ENCODE peak calls at places on chromosome 19, in ten cellular contexts. One of them, this sample, is unnamed.

GRCh38 chr19:1496714-1497577 is 6.0 kb downstream of the REEP6 start:
- DNase-seq in NCI-H748 treated with DMSO at 0.1 percent for 48 hours: no peak
- DNase-seq in naive thymus-derived CD8-positive, alpha-beta T cell: no peak
- DNase-seq in LNCaP clone FGC: no peak
- DNase-seq in cardiac muscle cell: no peak
- DNase-seq in GM19239: no peak
- DNase-seq in SK-N-MC: no peak
- DNase-seq in SW 1271: no peak
- DNase-seq in CD4-positive, alpha-beta T cell: no peak
- DNase-seq in CD8-positive, alpha-beta memory T cell: no peak
- DNase-seq in this sample: no peak

GRCh38 chr19:18176367-18177310 is 3.0 kb downstream of the IFI30 start:
- DNase-seq in SW 1271: no peak
- DNase-seq in SK-N-MC: no peak
- DNase-seq in CD4-positive, alpha-beta T cell: no peak
- DNase-seq in cardiac muscle cell: no peak
- DNase-seq in NCI-H748 treated with DMSO at 0.1 percent for 48 hours: no peak
- DNase-seq in GM19239: no peak
- DNase-seq in LNCaP clone FGC: no peak
- DNase-seq in CD8-positive, alpha-beta memory T cell: no peak
- DNase-seq in naive thymus-derived CD8-positive, alpha-beta T cell: no peak
- DNase-seq in this sample: no peak

GRCh38 chr19:40416918-40417713 is 3.9 kb upstream of the PRX start:
- DNase-seq in LNCaP clone FGC: no peak
- DNase-seq in NCI-H748 treated with DMSO at 0.1 percent for 48 hours: no peak
- DNase-seq in naive thymus-derived CD8-positive, alpha-beta T cell: no peak
- DNase-seq in CD4-positive, alpha-beta T cell: no peak
- DNase-seq in cardiac muscle cell: peak; percentile 39
- DNase-seq in SW 1271: peak; percentile 65
- DNase-seq in GM19239: no peak
- DNase-seq in SK-N-MC: no peak
- DNase-seq in CD8-positive, alpha-beta memory T cell: no peak
- DNase-seq in this sample: peak; percentile 67

GRCh38 chr19:8212212-8212611 is 3.0 kb downstream of the CERS4 start:
- DNase-seq in CD8-positive, alpha-beta memory T cell: no peak
- DNase-seq in naive thymus-derived CD8-positive, alpha-beta T cell: no peak
- DNase-seq in GM19239: no peak
- DNase-seq in NCI-H748 treated with DMSO at 0.1 percent for 48 hours: no peak
- DNase-seq in cardiac muscle cell: no peak
- DNase-seq in CD4-positive, alpha-beta T cell: no peak
- DNase-seq in SK-N-MC: no peak
- DNase-seq in LNCaP clone FGC: no peak
- DNase-seq in SW 1271: no peak
- DNase-seq in this sample: no peak

GRCh38 chr19:48635966-48636858 is 967 bp downstream of the DBP start:
- DNase-seq in SW 1271: no peak
- DNase-seq in SK-N-MC: no peak
- DNase-seq in CD8-positive, alpha-beta memory T cell: no peak
- DNase-seq in cardiac muscle cell: no peak
- DNase-seq in LNCaP clone FGC: no peak
- DNase-seq in naive thymus-derived CD8-positive, alpha-beta T cell: no peak
- DNase-seq in GM19239: no peak
- DNase-seq in CD4-positive, alpha-beta T cell: no peak
- DNase-seq in NCI-H748 treated with DMSO at 0.1 percent for 48 hours: no peak
- DNase-seq in this sample: peak; percentile 74

GRCh38 chr19:18109731-18110671 is 12.4 kb downstream of the MAST3 start:
- DNase-seq in CD8-positive, alpha-beta memory T cell: peak; percentile 31
- DNase-seq in CD4-positive, alpha-beta T cell: peak; percentile 50
- DNase-seq in NCI-H748 treated with DMSO at 0.1 percent for 48 hours: peak; percentile 3
- DNase-seq in SK-N-MC: no peak
- DNase-seq in GM19239: no peak
- DNase-seq in SW 1271: no peak
- DNase-seq in cardiac muscle cell: no peak
- DNase-seq in naive thymus-derived CD8-positive, alpha-beta T cell: peak; percentile 33
- DNase-seq in LNCaP clone FGC: no peak
- DNase-seq in this sample: peak; percentile 89

GRCh38 chr19:35354898-35355297 is 3.4 kb upstream of the FFAR3 start:
- DNase-seq in SK-N-MC: no peak
- DNase-seq in LNCaP clone FGC: no peak
- DNase-seq in CD4-positive, alpha-beta T cell: no peak
- DNase-seq in cardiac muscle cell: no peak
- DNase-seq in NCI-H748 treated with DMSO at 0.1 percent for 48 hours: no peak
- DNase-seq in naive thymus-derived CD8-positive, alpha-beta T cell: no peak
- DNase-seq in SW 1271: no peak
- DNase-seq in GM19239: no peak
- DNase-seq in CD8-positive, alpha-beta memory T cell: no peak
- DNase-seq in this sample: no peak

GRCh38 chr19:40798223-40798996 is 581 bp upstream of the EGLN2 start:
- DNase-seq in CD8-positive, alpha-beta memory T cell: peak; percentile 100
- DNase-seq in GM19239: peak; percentile 84
- DNase-seq in NCI-H748 treated with DMSO at 0.1 percent for 48 hours: peak; percentile 99
- DNase-seq in cardiac muscle cell: peak; percentile 100
- DNase-seq in naive thymus-derived CD8-positive, alpha-beta T cell: peak; percentile 100
- DNase-seq in LNCaP clone FGC: peak; percentile 91
- DNase-seq in SK-N-MC: peak; percentile 97
- DNase-seq in SW 1271: peak; percentile 93
- DNase-seq in CD4-positive, alpha-beta T cell: peak; percentile 100
- DNase-seq in this sample: peak; percentile 100

GRCh38 chr19:13163609-13164364 is 13.6 kb downstream of the IER2 start:
- DNase-seq in CD4-positive, alpha-beta T cell: peak; percentile 28
- DNase-seq in NCI-H748 treated with DMSO at 0.1 percent for 48 hours: no peak
- DNase-seq in cardiac muscle cell: peak; percentile 95
- DNase-seq in naive thymus-derived CD8-positive, alpha-beta T cell: peak; percentile 37
- DNase-seq in GM19239: no peak
- DNase-seq in LNCaP clone FGC: no peak
- DNase-seq in SW 1271: peak; percentile 70
- DNase-seq in SK-N-MC: no peak
- DNase-seq in CD8-positive, alpha-beta memory T cell: no peak
- DNase-seq in this sample: peak; percentile 71

GRCh38 chr19:11105014-11105636 is 15.9 kb downstream of the LDLR start:
- DNase-seq in LNCaP clone FGC: no peak
- DNase-seq in SK-N-MC: no peak
- DNase-seq in SW 1271: no peak
- DNase-seq in naive thymus-derived CD8-positive, alpha-beta T cell: no peak
- DNase-seq in NCI-H748 treated with DMSO at 0.1 percent for 48 hours: no peak
- DNase-seq in cardiac muscle cell: no peak
- DNase-seq in GM19239: no peak
- DNase-seq in CD8-positive, alpha-beta memory T cell: no peak
- DNase-seq in CD4-positive, alpha-beta T cell: no peak
- DNase-seq in this sample: no peak

GRCh38 chr19:13838943-13839192 is 38.1 kb upstream of the NANOS3 start:
- DNase-seq in cardiac muscle cell: no peak
- DNase-seq in CD8-positive, alpha-beta memory T cell: peak; percentile 74
- DNase-seq in LNCaP clone FGC: no peak
- DNase-seq in SK-N-MC: no peak
- DNase-seq in SW 1271: no peak
- DNase-seq in NCI-H748 treated with DMSO at 0.1 percent for 48 hours: no peak
- DNase-seq in GM19239: no peak
- DNase-seq in CD4-positive, alpha-beta T cell: no peak
- DNase-seq in naive thymus-derived CD8-positive, alpha-beta T cell: no peak
- DNase-seq in this sample: no peak

GRCh38 chr19:4378886-4379285 is 21.5 kb downstream of the SH3GL1 start:
- DNase-seq in naive thymus-derived CD8-positive, alpha-beta T cell: no peak
- DNase-seq in SW 1271: no peak
- DNase-seq in CD8-positive, alpha-beta memory T cell: no peak
- DNase-seq in GM19239: no peak
- DNase-seq in NCI-H748 treated with DMSO at 0.1 percent for 48 hours: no peak
- DNase-seq in LNCaP clone FGC: no peak
- DNase-seq in cardiac muscle cell: no peak
- DNase-seq in SK-N-MC: no peak
- DNase-seq in CD4-positive, alpha-beta T cell: no peak
- DNase-seq in this sample: no peak

GRCh38 chr19:29927944-29928669 is 13.9 kb upstream of the URI1 start:
- DNase-seq in GM19239: peak; percentile 35
- DNase-seq in LNCaP clone FGC: no peak
- DNase-seq in CD8-positive, alpha-beta memory T cell: no peak
- DNase-seq in naive thymus-derived CD8-positive, alpha-beta T cell: no peak
- DNase-seq in SK-N-MC: no peak
- DNase-seq in NCI-H748 treated with DMSO at 0.1 percent for 48 hours: no peak
- DNase-seq in cardiac muscle cell: no peak
- DNase-seq in SW 1271: no peak
- DNase-seq in CD4-positive, alpha-beta T cell: no peak
- DNase-seq in this sample: no peak

GRCh38 chr19:13914777-13915176 is 8.8 kb downstream of the CC2D1A start:
- DNase-seq in naive thymus-derived CD8-positive, alpha-beta T cell: no peak
- DNase-seq in SK-N-MC: no peak
- DNase-seq in CD4-positive, alpha-beta T cell: no peak
- DNase-seq in NCI-H748 treated with DMSO at 0.1 percent for 48 hours: no peak
- DNase-seq in cardiac muscle cell: no peak
- DNase-seq in CD8-positive, alpha-beta memory T cell: no peak
- DNase-seq in GM19239: no peak
- DNase-seq in LNCaP clone FGC: no peak
- DNase-seq in SW 1271: no peak
- DNase-seq in this sample: no peak

GRCh38 chr19:14517840-14518505 is at the start of gene DNAJB1:
- DNase-seq in SK-N-MC: no peak
- DNase-seq in LNCaP clone FGC: no peak
- DNase-seq in NCI-H748 treated with DMSO at 0.1 percent for 48 hours: no peak
- DNase-seq in GM19239: peak; percentile 88
- DNase-seq in cardiac muscle cell: peak; percentile 83
- DNase-seq in SW 1271: peak; percentile 35
- DNase-seq in naive thymus-derived CD8-positive, alpha-beta T cell: peak; percentile 59
- DNase-seq in CD4-positive, alpha-beta T cell: peak; percentile 49
- DNase-seq in CD8-positive, alpha-beta memory T cell: peak; percentile 71
- DNase-seq in this sample: peak; percentile 72

GRCh38 chr19:36745870-36746269 is 26.7 kb downstream of the ZNF850 start:
- DNase-seq in SK-N-MC: no peak
- DNase-seq in SW 1271: no peak
- DNase-seq in naive thymus-derived CD8-positive, alpha-beta T cell: no peak
- DNase-seq in NCI-H748 treated with DMSO at 0.1 percent for 48 hours: no peak
- DNase-seq in CD4-positive, alpha-beta T cell: no peak
- DNase-seq in cardiac muscle cell: no peak
- DNase-seq in LNCaP clone FGC: no peak
- DNase-seq in CD8-positive, alpha-beta memory T cell: no peak
- DNase-seq in GM19239: no peak
- DNase-seq in this sample: no peak

GRCh38 chr19:39411832-39412099 is 703 bp upstream of the PLEKHG2 start:
- DNase-seq in NCI-H748 treated with DMSO at 0.1 percent for 48 hours: peak; percentile 99
- DNase-seq in LNCaP clone FGC: peak; percentile 69
- DNase-seq in GM19239: no peak
- DNase-seq in naive thymus-derived CD8-positive, alpha-beta T cell: peak; percentile 91
- DNase-seq in CD8-positive, alpha-beta memory T cell: peak; percentile 90
- DNase-seq in CD4-positive, alpha-beta T cell: peak; percentile 91
- DNase-seq in SK-N-MC: peak; percentile 88
- DNase-seq in cardiac muscle cell: peak; percentile 95
- DNase-seq in SW 1271: peak; percentile 75
- DNase-seq in this sample: peak; percentile 90

GRCh38 chr19:49894879-49895565 is 1.7 kb downstream of the IL4I1 start:
- DNase-seq in naive thymus-derived CD8-positive, alpha-beta T cell: no peak
- DNase-seq in CD8-positive, alpha-beta memory T cell: peak; percentile 28
- DNase-seq in CD4-positive, alpha-beta T cell: no peak
- DNase-seq in cardiac muscle cell: no peak
- DNase-seq in NCI-H748 treated with DMSO at 0.1 percent for 48 hours: no peak
- DNase-seq in LNCaP clone FGC: no peak
- DNase-seq in GM19239: no peak
- DNase-seq in SW 1271: no peak
- DNase-seq in SK-N-MC: no peak
- DNase-seq in this sample: no peak

GRCh38 chr19:1261512-1261862 is 7.6 kb upstream of the CIRBP start:
- DNase-seq in CD4-positive, alpha-beta T cell: no peak
- DNase-seq in naive thymus-derived CD8-positive, alpha-beta T cell: no peak
- DNase-seq in cardiac muscle cell: no peak
- DNase-seq in CD8-positive, alpha-beta memory T cell: peak; percentile 47
- DNase-seq in NCI-H748 treated with DMSO at 0.1 percent for 48 hours: no peak
- DNase-seq in SK-N-MC: no peak
- DNase-seq in GM19239: no peak
- DNase-seq in LNCaP clone FGC: no peak
- DNase-seq in SW 1271: no peak
- DNase-seq in this sample: no peak

GRCh38 chr19:12952488-12953455 is 4.3 kb downstream of the GADD45GIP1 start:
- DNase-seq in CD8-positive, alpha-beta memory T cell: no peak
- DNase-seq in NCI-H748 treated with DMSO at 0.1 percent for 48 hours: no peak
- DNase-seq in naive thymus-derived CD8-positive, alpha-beta T cell: no peak
- DNase-seq in SW 1271: peak; percentile 48
- DNase-seq in CD4-positive, alpha-beta T cell: no peak
- DNase-seq in LNCaP clone FGC: no peak
- DNase-seq in SK-N-MC: no peak
- DNase-seq in cardiac muscle cell: peak; percentile 77
- DNase-seq in GM19239: no peak
- DNase-seq in this sample: no peak